ENCODE peak calls at places on chromosomes 3 and 15, in four cellular contexts. J is IMR-90, U is GM12878, Z is H1. L is an unnamed sample.

GRCh38 chr15:62404194-62404985 is 239.3 kb upstream of the C2CD4B start:
- DNase-seq in J (no peak), U (no peak), Z (no peak), L (no peak)

GRCh38 chr3:154018100-154018696 is 103.0 kb upstream of the ARHGEF26 start:
- DNase-seq in J (peak; percentile 18), U (peak; percentile 11), Z (peak; percentile 73), L (peak; percentile 33)

GRCh38 chr3:169945313-169945712 is 21.3 kb upstream of the SEC62 start:
- DNase-seq in J (no peak), U (peak; percentile 85), Z (no peak), L (peak; percentile 83)

GRCh38 chr3:141986548-141987107 is 110.2 kb downstream of the ATP1B3 start:
- DNase-seq in J (no peak), U (no peak), Z (no peak), L (no peak)

GRCh38 chr15:48680841-48681240 is 35.3 kb upstream of the FBN1 start:
- DNase-seq in J (peak; percentile 97), U (no peak), Z (no peak), L (no peak)

GRCh38 chr3:78844307-78844706 is 923.5 kb downstream of the ROBO1 start:
- DNase-seq in J (no peak), U (no peak), Z (no peak), L (no peak)

GRCh38 chr15:84888639-84889038 is 4.2 kb downstream of the SLC28A1 start:
- DNase-seq in J (no peak), U (no peak), Z (no peak), L (peak; percentile 31)

GRCh38 chr3:172516318-172517214 is 6.7 kb downstream of the TNFSF10 start:
- DNase-seq in J (peak; percentile 94), U (no peak), Z (no peak), L (no peak)

GRCh38 chr3:186097663-186098451 is 11.0 kb downstream of the ETV5 start:
- DNase-seq in J (peak; percentile 78), U (no peak), Z (peak; percentile 84), L (peak; percentile 35)

GRCh38 chr3:89353465-89353864 is 246.0 kb downstream of the EPHA3 start:
- DNase-seq in J (no peak), U (no peak), Z (no peak), L (no peak)

GRCh38 chr15:72319360-72319984 is 485 bp downstream of the CELF6 start:
- DNase-seq in J (peak; percentile 47), U (no peak), Z (peak; percentile 90), L (no peak)

GRCh38 chr3:16455001-16455400 is 58.5 kb downstream of the RFTN1 start:
- DNase-seq in J (no peak), U (no peak), Z (no peak), L (no peak)

GRCh38 chr15:81111510-81112375 is 22.3 kb upstream of the CFAP161 start:
- DNase-seq in J (no peak), U (peak; percentile 43), Z (no peak), L (no peak)

GRCh38 chr3:64147211-64147610 is 78.1 kb downstream of the PRICKLE2 start:
- DNase-seq in J (no peak), U (no peak), Z (no peak), L (no peak)

GRCh38 chr3:13277860-13278531 is 142.1 kb downstream of the NUP210 start:
- DNase-seq in J (peak; percentile 4), U (no peak), Z (no peak), L (peak; percentile 58)

GRCh38 chr15:80608688-80609087 is 86.4 kb upstream of the ABHD17C start:
- DNase-seq in J (no peak), U (no peak), Z (peak; percentile 7), L (no peak)

GRCh38 chr3:30473374-30474051 is 132.9 kb upstream of the TGFBR2 start:
- DNase-seq in J (peak; percentile 46), U (no peak), Z (no peak), L (no peak)

GRCh38 chr3:159922861-159923312 is 65.7 kb upstream of the IL12A start:
- DNase-seq in J (no peak), U (peak; percentile 93), Z (no peak), L (no peak)

GRCh38 chr3:43998374-43998840 is 243.3 kb upstream of the TOPAZ1 start:
- DNase-seq in J (no peak), U (no peak), Z (peak; percentile 73), L (no peak)

GRCh38 chr3:41660510-41660909 is 301.4 kb downstream of the ULK4 start:
- DNase-seq in J (no peak), U (no peak), Z (no peak), L (no peak)

GRCh38 chr3:148792540-148792939 is 35.1 kb upstream of the CPB1 start:
- DNase-seq in J (no peak), U (no peak), Z (no peak), L (no peak)

GRCh38 chr3:133991209-133991608 is 38.5 kb downstream of the SLCO2A1 start:
- DNase-seq in J (no peak), U (no peak), Z (no peak), L (no peak)

GRCh38 chr3:161925749-161926360 is 429.2 kb downstream of the OTOL1 start:
- DNase-seq in J (no peak), U (no peak), Z (no peak), L (no peak)

GRCh38 chr15:95120595-95120994 is 889.2 kb downstream of the MCTP2 start:
- DNase-seq in J (no peak), U (no peak), Z (no peak), L (no peak)

GRCh38 chr3:177385186-177385585 is 187.9 kb upstream of the TBL1XR1 start:
- DNase-seq in J (no peak), U (no peak), Z (no peak), L (no peak)
- TF ChIP-seq CHD1 in J (no peak), U (no peak), Z (no peak), L (no peak)

GRCh38 chr3:128495435-128495970 is 2.5 kb upstream of the GATA2 start:
- DNase-seq in J (no peak), U (no peak), Z (peak; percentile 45), L (no peak)

GRCh38 chr3:128497305-128498126 is 4.5 kb upstream of the GATA2 start:
- DNase-seq in J (no peak), U (no peak), Z (peak; percentile 97), L (peak; percentile 79)

GRCh38 chr3:128498127-128498626 is 5.2 kb upstream of the GATA2 start:
- DNase-seq in J (no peak), U (no peak), Z (no peak), L (no peak)

GRCh38 chr3:128496019-128496601 is 3.1 kb upstream of the GATA2 start:
- DNase-seq in J (no peak), U (no peak), Z (peak; percentile 63), L (no peak)

GRCh38 chr3:128496602-128497304 is 3.8 kb upstream of the GATA2 start:
- DNase-seq in J (no peak), U (no peak), Z (peak; percentile 67), L (peak; percentile 67)
- TF ChIP-seq CHD1 in J (no peak), U (no peak), Z (no peak), L (no peak)

GRCh38 chr15:97972366-97972765 is 11.9 kb downstream of the ARRDC4 start:
- DNase-seq in J (no peak), U (no peak), Z (no peak), L (no peak)

GRCh38 chr15:97963779-97964178 is 3.3 kb downstream of the ARRDC4 start:
- DNase-seq in J (no peak), U (no peak), Z (no peak), L (no peak)

GRCh38 chr15:97966924-97967620 is 6.6 kb downstream of the ARRDC4 start:
- DNase-seq in J (no peak), U (no peak), Z (no peak), L (no peak)

GRCh38 chr15:97968380-97968779 is 7.9 kb downstream of the ARRDC4 start:
- DNase-seq in J (peak; percentile 90), U (no peak), Z (no peak), L (no peak)
- TF ChIP-seq CHD1 in J (no peak), U (no peak), Z (no peak), L (no peak)

GRCh38 chr15:51312754-51313390 is 25.5 kb downstream of the CYP19A1 start:
- DNase-seq in J (peak; percentile 4), U (no peak), Z (no peak), L (no peak)
- TF ChIP-seq CHD1 in J (no peak), U (no peak), Z (no peak), L (no peak)

DNA sequence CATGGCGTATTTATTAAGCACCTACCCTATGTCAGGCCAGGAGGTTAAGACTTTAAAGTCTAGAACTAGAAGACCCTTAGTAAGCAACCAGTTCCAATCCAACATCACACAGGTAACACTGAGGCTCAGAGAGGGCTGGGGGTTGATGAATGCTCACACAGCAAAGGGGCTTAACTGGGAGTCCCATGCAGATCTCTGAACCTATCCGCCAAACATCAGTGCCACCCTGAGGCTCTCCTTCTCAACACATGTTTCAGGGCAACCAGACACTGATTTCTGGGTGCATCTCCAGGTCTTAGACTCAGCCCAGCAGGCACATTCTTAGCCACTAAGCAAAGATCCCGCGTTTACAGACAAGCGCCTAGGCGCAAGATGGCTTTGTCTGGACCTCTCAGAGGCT is 92.0 kb upstream of the SLC6A11 start:
- DNase-seq in J (no peak), U (no peak), Z (no peak), L (no peak)
- TF ChIP-seq CHD1 in J (no peak), U (no peak), Z (no peak), L (no peak)